ENCODE peak calls at places on chromosomes 5 and 9, in five cellular contexts. One of them, this sample, is unnamed.

GRCh38 chr9:109463924-109464625 is 34.0 kb downstream of the PTPN3 start:
- DNase-seq in lower lobe of right lung: no peak
- DNase-seq in brain microvascular endothelial cell: no peak
- DNase-seq in T-helper 9 cell: no peak
- DNase-seq in HTR-8/SVneo: no peak
- DNase-seq in this sample: peak

GRCh38 chr5:98771389-98772109 is 1.9 kb upstream of the RGMB start:
- DNase-seq in lower lobe of right lung: no peak
- DNase-seq in brain microvascular endothelial cell: peak
- DNase-seq in T-helper 9 cell: peak
- DNase-seq in HTR-8/SVneo: peak
- DNase-seq in this sample: peak

GRCh38 chr5:45642370-45642769 is 53.8 kb downstream of the HCN1 start:
- DNase-seq in lower lobe of right lung: no peak
- DNase-seq in brain microvascular endothelial cell: no peak
- DNase-seq in T-helper 9 cell: no peak
- DNase-seq in HTR-8/SVneo: no peak
- DNase-seq in this sample: no peak

GRCh38 chr9:69502671-69503301 is 169.4 kb downstream of the APBA1 start:
- DNase-seq in lower lobe of right lung: no peak
- DNase-seq in brain microvascular endothelial cell: peak
- DNase-seq in T-helper 9 cell: no peak
- DNase-seq in HTR-8/SVneo: no peak
- DNase-seq in this sample: no peak

GRCh38 chr5:16450163-16450562 is 15.4 kb downstream of the ZNF622 start:
- DNase-seq in lower lobe of right lung: no peak
- DNase-seq in brain microvascular endothelial cell: no peak
- DNase-seq in T-helper 9 cell: no peak
- DNase-seq in HTR-8/SVneo: no peak
- DNase-seq in this sample: no peak

GRCh38 chr9:115132648-115133047 is 14.7 kb upstream of the TNC start:
- DNase-seq in lower lobe of right lung: no peak
- DNase-seq in brain microvascular endothelial cell: peak
- DNase-seq in T-helper 9 cell: no peak
- DNase-seq in HTR-8/SVneo: no peak
- DNase-seq in this sample: no peak

GRCh38 chr5:81972496-81972791 is 621 bp downstream of the ATG10 start:
- DNase-seq in lower lobe of right lung: no peak
- DNase-seq in brain microvascular endothelial cell: no peak
- DNase-seq in T-helper 9 cell: no peak
- DNase-seq in HTR-8/SVneo: no peak
- DNase-seq in this sample: no peak

GRCh38 chr9:132588501-132589147 is 6.2 kb downstream of the BARHL1 start:
- DNase-seq in lower lobe of right lung: no peak
- DNase-seq in brain microvascular endothelial cell: no peak
- DNase-seq in T-helper 9 cell: no peak
- DNase-seq in HTR-8/SVneo: no peak
- DNase-seq in this sample: no peak

GRCh38 chr9:132509921-132510874 is 72.2 kb upstream of the BARHL1 start:
- DNase-seq in lower lobe of right lung: peak
- DNase-seq in brain microvascular endothelial cell: no peak
- DNase-seq in T-helper 9 cell: no peak
- DNase-seq in HTR-8/SVneo: no peak
- DNase-seq in this sample: no peak

GRCh38 chr9:130078547-130078946 is 24.8 kb downstream of the GPR107 start:
- DNase-seq in lower lobe of right lung: no peak
- DNase-seq in brain microvascular endothelial cell: no peak
- DNase-seq in T-helper 9 cell: no peak
- DNase-seq in HTR-8/SVneo: no peak
- DNase-seq in this sample: no peak

GRCh38 chr5:172958268-172959046 is 767 bp upstream of the RPL26L1 start:
- DNase-seq in lower lobe of right lung: peak
- DNase-seq in brain microvascular endothelial cell: peak
- DNase-seq in T-helper 9 cell: peak
- DNase-seq in HTR-8/SVneo: no peak
- DNase-seq in this sample: peak

GRCh38 chr5:117160361-117160760 is 585.7 kb upstream of the SEMA6A start:
- DNase-seq in lower lobe of right lung: no peak
- DNase-seq in brain microvascular endothelial cell: no peak
- DNase-seq in T-helper 9 cell: no peak
- DNase-seq in HTR-8/SVneo: no peak
- DNase-seq in this sample: no peak

GRCh38 chr5:88964831-88965230 is 81.8 kb upstream of the MEF2C start:
- DNase-seq in lower lobe of right lung: no peak
- DNase-seq in brain microvascular endothelial cell: no peak
- DNase-seq in T-helper 9 cell: no peak
- DNase-seq in HTR-8/SVneo: no peak
- DNase-seq in this sample: no peak

GRCh38 chr5:151895660-151896040 is 29.0 kb downstream of the GLRA1 start:
- DNase-seq in lower lobe of right lung: no peak
- DNase-seq in brain microvascular endothelial cell: peak
- DNase-seq in T-helper 9 cell: no peak
- DNase-seq in HTR-8/SVneo: peak
- DNase-seq in this sample: no peak

GRCh38 chr9:35828716-35829083 is at the start of gene FAM221B:
- DNase-seq in lower lobe of right lung: peak
- DNase-seq in brain microvascular endothelial cell: no peak
- DNase-seq in T-helper 9 cell: no peak
- DNase-seq in HTR-8/SVneo: no peak
- DNase-seq in this sample: no peak

GRCh38 chr5:157559301-157559700 is 16.3 kb downstream of the ADAM19 start:
- DNase-seq in lower lobe of right lung: no peak
- DNase-seq in brain microvascular endothelial cell: no peak
- DNase-seq in T-helper 9 cell: no peak
- DNase-seq in HTR-8/SVneo: peak
- DNase-seq in this sample: no peak

GRCh38 chr9:86350006-86350755 is 4.0 kb downstream of the TUT7 start:
- DNase-seq in lower lobe of right lung: no peak
- DNase-seq in brain microvascular endothelial cell: no peak
- DNase-seq in T-helper 9 cell: no peak
- DNase-seq in HTR-8/SVneo: no peak
- DNase-seq in this sample: no peak

GRCh38 chr5:174383196-174384178 is 338.0 kb downstream of the NSG2 start:
- DNase-seq in lower lobe of right lung: no peak
- DNase-seq in brain microvascular endothelial cell: no peak
- DNase-seq in T-helper 9 cell: no peak
- DNase-seq in HTR-8/SVneo: no peak
- DNase-seq in this sample: no peak

GRCh38 chr9:87725900-87726709 is at the start of gene CTSL:
- DNase-seq in lower lobe of right lung: peak
- DNase-seq in brain microvascular endothelial cell: peak
- DNase-seq in T-helper 9 cell: peak
- DNase-seq in HTR-8/SVneo: peak
- DNase-seq in this sample: no peak

GRCh38 chr9:92190536-92190790 is 75.2 kb upstream of the SPTLC1 start:
- DNase-seq in lower lobe of right lung: no peak
- DNase-seq in brain microvascular endothelial cell: no peak
- DNase-seq in T-helper 9 cell: no peak
- DNase-seq in HTR-8/SVneo: no peak
- DNase-seq in this sample: no peak

GRCh38 chr5:109876941-109877669 is 187.4 kb downstream of the MAN2A1 start:
- DNase-seq in lower lobe of right lung: no peak
- DNase-seq in brain microvascular endothelial cell: peak
- DNase-seq in T-helper 9 cell: no peak
- DNase-seq in HTR-8/SVneo: no peak
- DNase-seq in this sample: no peak

GRCh38 chr9:103649086-103649485 is 445.0 kb upstream of the SMC2 start:
- DNase-seq in lower lobe of right lung: no peak
- DNase-seq in brain microvascular endothelial cell: no peak
- DNase-seq in T-helper 9 cell: no peak
- DNase-seq in HTR-8/SVneo: no peak
- DNase-seq in this sample: no peak

GRCh38 chr5:68446487-68446894 is 230.9 kb downstream of the PIK3R1 start:
- DNase-seq in lower lobe of right lung: no peak
- DNase-seq in brain microvascular endothelial cell: no peak
- DNase-seq in T-helper 9 cell: no peak
- DNase-seq in HTR-8/SVneo: no peak
- DNase-seq in this sample: no peak

GRCh38 chr5:345404-346195 is 24.1 kb downstream of the AHRR start:
- DNase-seq in lower lobe of right lung: no peak
- DNase-seq in brain microvascular endothelial cell: no peak
- DNase-seq in T-helper 9 cell: no peak
- DNase-seq in HTR-8/SVneo: no peak
- DNase-seq in this sample: no peak

GRCh38 chr5:179166886-179167841 is 107.0 kb downstream of the ZNF354C start:
- DNase-seq in lower lobe of right lung: peak
- DNase-seq in brain microvascular endothelial cell: peak
- DNase-seq in T-helper 9 cell: peak
- DNase-seq in HTR-8/SVneo: peak
- DNase-seq in this sample: peak

GRCh38 chr9:15135167-15135792 is 171.7 kb downstream of the TTC39B start:
- DNase-seq in lower lobe of right lung: no peak
- DNase-seq in brain microvascular endothelial cell: peak
- DNase-seq in T-helper 9 cell: peak
- DNase-seq in HTR-8/SVneo: peak
- DNase-seq in this sample: peak

GRCh38 chr5:54492196-54492595 is 25.4 kb upstream of the SNX18 start:
- DNase-seq in lower lobe of right lung: no peak
- DNase-seq in brain microvascular endothelial cell: no peak
- DNase-seq in T-helper 9 cell: no peak
- DNase-seq in HTR-8/SVneo: no peak
- DNase-seq in this sample: no peak

GRCh38 chr5:16726538-16726946 is 109.7 kb upstream of the RETREG1 start:
- DNase-seq in lower lobe of right lung: no peak
- DNase-seq in brain microvascular endothelial cell: no peak
- DNase-seq in T-helper 9 cell: no peak
- DNase-seq in HTR-8/SVneo: no peak
- DNase-seq in this sample: peak

GRCh38 chr5:4513381-4513780 is 626.7 kb upstream of the ADAMTS16 start:
- DNase-seq in lower lobe of right lung: no peak
- DNase-seq in brain microvascular endothelial cell: no peak
- DNase-seq in T-helper 9 cell: no peak
- DNase-seq in HTR-8/SVneo: no peak
- DNase-seq in this sample: no peak

GRCh38 chr5:122413722-122414121 is 101.7 kb downstream of the SNCAIP start:
- DNase-seq in lower lobe of right lung: no peak
- DNase-seq in brain microvascular endothelial cell: no peak
- DNase-seq in T-helper 9 cell: no peak
- DNase-seq in HTR-8/SVneo: no peak
- DNase-seq in this sample: no peak

GRCh38 chr5:85148701-85149100 is 764.0 kb upstream of the EDIL3 start:
- DNase-seq in lower lobe of right lung: no peak
- DNase-seq in brain microvascular endothelial cell: no peak
- DNase-seq in T-helper 9 cell: no peak
- DNase-seq in HTR-8/SVneo: no peak
- DNase-seq in this sample: no peak

GRCh38 chr9:89080193-89080592 is 88.9 kb downstream of the S1PR3 start:
- DNase-seq in lower lobe of right lung: no peak
- DNase-seq in brain microvascular endothelial cell: no peak
- DNase-seq in T-helper 9 cell: no peak
- DNase-seq in HTR-8/SVneo: no peak
- DNase-seq in this sample: no peak

GRCh38 chr9:88534456-88535225 is at the start of gene NXNL2:
- DNase-seq in lower lobe of right lung: peak
- DNase-seq in brain microvascular endothelial cell: peak
- DNase-seq in T-helper 9 cell: no peak
- DNase-seq in HTR-8/SVneo: peak
- DNase-seq in this sample: no peak

GRCh38 chr5:164475339-164475977 is 970.0 kb downstream of the MAT2B start:
- DNase-seq in lower lobe of right lung: no peak
- DNase-seq in brain microvascular endothelial cell: no peak
- DNase-seq in T-helper 9 cell: no peak
- DNase-seq in HTR-8/SVneo: peak
- DNase-seq in this sample: no peak

GRCh38 chr5:73911761-73912393 is 285.9 kb downstream of the ARHGEF28 start:
- DNase-seq in lower lobe of right lung: no peak
- DNase-seq in brain microvascular endothelial cell: no peak
- DNase-seq in T-helper 9 cell: no peak
- DNase-seq in HTR-8/SVneo: no peak
- DNase-seq in this sample: no peak

GRCh38 chr9:75649060-75649459 is 241.4 kb upstream of the PCSK5 start:
- DNase-seq in lower lobe of right lung: no peak
- DNase-seq in brain microvascular endothelial cell: no peak
- DNase-seq in T-helper 9 cell: no peak
- DNase-seq in HTR-8/SVneo: no peak
- DNase-seq in this sample: no peak

GRCh38 chr9:124381073-124381945 is 33.9 kb downstream of the PSMB7 start:
- DNase-seq in lower lobe of right lung: no peak
- DNase-seq in brain microvascular endothelial cell: peak
- DNase-seq in T-helper 9 cell: no peak
- DNase-seq in HTR-8/SVneo: no peak
- DNase-seq in this sample: no peak

GRCh38 chr5:109868737-109869136 is 179.0 kb downstream of the MAN2A1 start:
- DNase-seq in lower lobe of right lung: no peak
- DNase-seq in brain microvascular endothelial cell: peak
- DNase-seq in T-helper 9 cell: no peak
- DNase-seq in HTR-8/SVneo: no peak
- DNase-seq in this sample: no peak

GRCh38 chr5:178131446-178131996 is 707 bp downstream of the RMND5B start:
- DNase-seq in lower lobe of right lung: no peak
- DNase-seq in brain microvascular endothelial cell: no peak
- DNase-seq in T-helper 9 cell: no peak
- DNase-seq in HTR-8/SVneo: no peak
- DNase-seq in this sample: no peak